ENCODE peak calls at places on chromosomes 12 and 14, in five cellular contexts. J is IMR-90, Z is A549, H is sigmoid colon, U is adrenal gland. C is an unnamed sample.

GRCh38 chr14:76931629-76932402 is 96.7 kb downstream of the IRF2BPL start:
- DNase-seq in J (no peak), H (no peak), U (no peak), Z (no peak), C (peak; percentile 69)

GRCh38 chr14:90760591-90761316 is 55.5 kb downstream of the TTC7B start:
- DNase-seq in J (peak; percentile 33), U (no peak), Z (peak; percentile 52), H (no peak), C (no peak)

GRCh38 chr14:52279405-52279804 is 11.9 kb downstream of the PTGDR start:
- DNase-seq in Z (peak; percentile 12), H (no peak), J (peak; percentile 69), U (no peak), C (no peak)

GRCh38 chr14:95496690-95497241 is 19.7 kb downstream of the SYNE3 start:
- DNase-seq in Z (no peak), H (no peak), U (no peak), J (peak; percentile 67), C (peak; percentile 51)

GRCh38 chr12:111570090-111570961 is 28.8 kb downstream of the ATXN2 start:
- DNase-seq in H (no peak), J (peak; percentile 92), U (no peak), Z (peak; percentile 52), C (no peak)

GRCh38 chr14:85252011-85252410 is 277.9 kb upstream of the FLRT2 start:
- DNase-seq in U (no peak), H (no peak), J (peak; percentile 65), Z (no peak), C (no peak)

GRCh38 chr14:75418779-75419768 is 8.7 kb upstream of the JDP2 start:
- DNase-seq in Z (no peak), J (no peak), H (no peak), U (no peak), C (peak; percentile 82)

GRCh38 chr14:51472881-51473280 is 178.8 kb upstream of the FRMD6 start:
- DNase-seq in U (no peak), H (no peak), Z (no peak), J (no peak), C (no peak)

GRCh38 chr14:64910847-64911495 is 3.3 kb upstream of the CHURC1 start:
- DNase-seq in H (no peak), J (peak; percentile 55), U (no peak), Z (peak; percentile 30), C (no peak)

GRCh38 chr12:9706081-9706685 is 26.7 kb downstream of the CLECL1 start:
- DNase-seq in H (no peak), J (peak; percentile 20), Z (no peak), U (no peak), C (no peak)

GRCh38 chr12:41055875-41056577 is 132.1 kb upstream of the PDZRN4 start:
- DNase-seq in J (peak; percentile 6), U (no peak), Z (no peak), H (no peak), C (no peak)

GRCh38 chr14:53064461-53064860 is 88.7 kb downstream of the DDHD1 start:
- DNase-seq in J (peak; percentile 7), H (no peak), U (no peak), Z (no peak), C (no peak)

GRCh38 chr14:64702493-64703392 is 1.5 kb upstream of the PLEKHG3 start:
- DNase-seq in H (peak; percentile 64), Z (no peak), J (no peak), U (no peak), C (peak; percentile 94)

GRCh38 chr12:2691001-2691339 is 103.8 kb upstream of the FKBP4 start:
- DNase-seq in J (peak; percentile 7), U (no peak), Z (no peak), H (no peak), C (peak; percentile 17)

GRCh38 chr12:27119797-27120196 is 37.4 kb upstream of the C12orf71 start:
- DNase-seq in Z (no peak), H (no peak), J (no peak), U (no peak), C (no peak)

GRCh38 chr12:26334621-26335124 is 139.3 kb downstream of the SSPN start:
- DNase-seq in U (peak; percentile 36), Z (no peak), J (no peak), H (no peak), C (no peak)

GRCh38 chr12:43578782-43579181 is 26.8 kb upstream of the ADAMTS20 start:
- DNase-seq in Z (no peak), U (no peak), J (peak; percentile 23), H (no peak), C (no peak)

GRCh38 chr12:104506691-104507401 is 50.1 kb downstream of the CHST11 start:
- DNase-seq in U (no peak), Z (no peak), J (no peak), H (no peak), C (peak; percentile 12)

GRCh38 chr14:31122098-31122611 is 85.4 kb downstream of the HECTD1 start:
- DNase-seq in U (no peak), J (peak; percentile 23), Z (no peak), H (no peak), C (peak; percentile 13)

GRCh38 chr14:73976150-73976549 is 26.0 kb downstream of the COQ6 start:
- DNase-seq in Z (no peak), U (no peak), J (no peak), H (no peak), C (no peak)

GRCh38 chr14:59435987-59436386 is 29.2 kb downstream of the GPR135 start:
- DNase-seq in H (no peak), J (no peak), U (no peak), Z (no peak), C (no peak)

GRCh38 chr12:32918890-32919791 is 22.6 kb upstream of the PKP2 start:
- DNase-seq in U (no peak), Z (no peak), H (no peak), J (peak; percentile 27), C (peak; percentile 7)

DNA sequence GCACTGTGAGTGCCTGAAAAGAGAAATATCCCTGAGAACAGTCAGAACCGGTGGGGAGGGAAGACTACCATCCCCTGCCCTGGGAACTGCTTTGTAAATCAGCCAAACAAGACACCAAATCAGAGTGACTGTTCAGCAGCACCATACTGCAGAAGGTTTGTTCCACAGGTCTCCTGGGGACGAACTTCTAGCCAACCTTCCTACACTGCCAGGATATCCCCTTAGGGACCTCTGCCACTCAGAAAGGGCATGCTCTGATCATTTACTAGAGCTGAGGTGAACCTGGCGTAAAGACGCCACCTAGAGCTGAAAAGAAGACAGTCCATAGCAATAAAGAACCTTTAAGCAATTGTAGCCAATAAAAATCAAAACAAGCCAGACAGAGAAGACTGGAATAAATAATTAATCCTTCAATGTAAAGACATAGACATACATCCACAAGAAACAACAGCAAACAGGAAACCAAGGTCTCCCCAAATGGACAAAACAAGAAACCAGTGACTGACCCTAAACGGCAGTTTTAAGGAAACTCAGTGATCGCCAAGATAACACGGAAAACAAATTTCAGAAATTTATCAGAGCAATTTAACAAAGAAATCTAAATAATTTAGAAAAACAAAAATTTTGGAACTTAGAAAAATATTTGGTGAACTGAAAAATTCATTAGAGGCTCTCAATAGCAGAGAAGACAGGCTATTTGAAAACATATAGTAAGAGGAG is 228.1 kb upstream of the AMIGO2 start:
- DNase-seq in H (no peak), Z (peak; percentile 49), U (peak; percentile 46), J (peak; percentile 73), C (peak; percentile 44)
- TF ChIP-seq CTCF in H (peak; percentile 29), Z (peak; percentile 77), U (peak; percentile 71), J (peak; percentile 80), C (peak; percentile 64)

GRCh38 chr12:121465921-121466799 is 66.2 kb downstream of the RNF34 start:
- DNase-seq in U (no peak), J (no peak), H (no peak), Z (peak; percentile 43), C (no peak)

GRCh38 chr12:121464331-121464730 is 64.4 kb downstream of the RNF34 start:
- DNase-seq in J (no peak), H (no peak), U (no peak), Z (no peak), C (no peak)

GRCh38 chr12:121468451-121468850 is 68.5 kb downstream of the RNF34 start:
- DNase-seq in J (peak; percentile 15), H (no peak), Z (no peak), U (no peak), C (no peak)

GRCh38 chr12:121467638-121468403 is 67.9 kb downstream of the RNF34 start:
- DNase-seq in J (no peak), H (peak; percentile 78), U (peak; percentile 59), Z (peak; percentile 25), C (peak; percentile 71)

DNA sequence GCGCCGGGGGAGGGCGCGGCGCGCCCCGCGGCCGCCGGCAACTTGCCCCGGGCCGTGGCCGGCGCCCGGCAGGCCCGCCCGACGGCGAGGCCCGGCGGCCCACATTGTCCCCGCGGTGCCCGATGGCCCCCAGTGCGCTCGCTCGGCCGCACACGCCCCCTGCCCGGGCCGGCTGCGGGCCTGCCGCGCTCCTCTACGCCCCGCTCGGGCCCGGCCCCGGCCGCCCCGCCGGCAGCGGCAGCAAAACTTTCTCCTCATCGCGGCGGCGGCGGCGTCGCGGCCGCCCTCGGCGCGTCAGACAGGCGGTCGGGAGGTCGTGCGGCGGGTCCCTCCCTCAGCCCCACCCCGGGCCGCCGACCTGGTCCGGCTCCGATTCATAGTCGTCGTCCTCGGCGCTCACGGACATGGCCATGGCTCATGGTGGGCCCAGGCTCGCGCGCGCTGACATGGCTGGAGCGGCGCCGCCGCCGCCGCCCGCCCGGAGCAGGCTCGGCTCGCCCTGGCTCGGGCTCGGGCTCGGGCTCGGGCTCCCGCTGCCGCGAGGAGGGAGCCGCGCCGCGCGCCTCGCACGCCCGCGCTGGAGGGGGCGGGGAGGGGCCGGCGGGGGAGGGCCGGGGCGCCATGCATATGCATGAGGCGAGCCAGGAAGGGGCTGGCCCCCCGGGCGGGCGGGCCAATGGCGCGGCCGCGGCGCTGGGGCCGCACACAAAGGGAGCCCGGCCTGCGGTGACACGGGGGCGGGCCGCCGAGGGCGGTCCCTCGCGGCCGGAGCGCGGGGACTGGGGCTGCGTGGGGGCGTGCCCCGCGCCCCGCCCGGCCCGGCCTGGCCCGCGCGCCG is 67.1 kb downstream of the RNF34 start:
- DNase-seq in J (peak; percentile 82), U (peak; percentile 86), H (peak; percentile 93), Z (peak; percentile 83), C (peak; percentile 92)
- TF ChIP-seq POLR2A in J (peak; percentile 65), U (peak; percentile 29), H (no peak), Z (peak; percentile 65), C (peak; percentile 51)

DNA sequence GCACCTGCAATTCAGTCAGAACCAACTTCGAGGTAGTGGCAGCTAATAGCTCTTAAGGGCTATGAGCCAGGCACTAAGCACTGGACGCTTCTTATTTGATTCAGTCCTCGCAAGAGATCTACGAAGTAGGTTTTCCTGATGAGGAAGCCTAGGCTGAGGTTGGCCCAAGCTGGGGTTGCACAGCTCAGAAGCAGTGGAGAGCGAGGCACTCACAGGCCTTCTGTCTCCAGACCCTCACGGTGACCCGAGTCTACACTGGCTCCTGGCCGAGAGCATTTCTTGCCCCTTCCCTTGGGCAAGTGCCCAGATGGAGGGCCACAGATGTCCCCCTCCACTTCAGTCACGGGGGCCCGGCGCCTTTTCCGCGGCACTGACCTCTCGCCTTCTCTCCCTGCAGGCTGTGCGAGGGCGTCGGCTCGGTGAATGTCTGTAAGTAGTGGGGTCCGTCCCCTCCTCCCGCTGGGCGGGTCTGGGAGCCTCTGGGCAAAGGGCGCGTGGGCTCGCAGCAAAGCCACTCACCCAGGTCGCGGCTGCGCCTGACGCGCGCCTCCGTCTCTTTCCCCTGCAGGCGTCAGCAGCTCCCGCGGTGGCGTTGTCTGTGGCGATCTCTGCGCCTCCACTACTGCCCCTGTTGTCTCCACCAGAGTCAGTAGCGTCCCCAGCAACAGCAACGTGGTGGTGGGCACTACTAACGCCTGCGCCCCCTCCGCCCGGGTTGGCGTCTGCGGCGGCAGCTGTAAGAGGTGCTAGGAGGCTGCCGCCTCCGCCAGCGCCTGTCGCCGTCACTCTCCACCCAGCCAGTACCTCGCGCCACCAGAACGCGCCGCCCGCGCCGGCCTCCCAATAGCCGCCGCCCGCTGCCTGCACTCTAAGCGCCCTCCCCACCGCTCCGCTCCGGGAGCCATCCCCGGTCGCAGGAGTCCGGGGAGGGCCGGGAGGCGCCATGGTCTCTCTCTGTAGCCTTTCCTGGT is 13.1 kb downstream of the KRT83 start:
- DNase-seq in U (no peak), H (peak; percentile 60), J (peak; percentile 11), Z (no peak), C (peak; percentile 86)
- TF ChIP-seq CTCF in U (peak; percentile 14), H (peak; percentile 34), J (peak; percentile 9), Z (no peak), C (peak; percentile 29)

GRCh38 chr12:96193725-96194571 is at the start of gene ELK3:
- DNase-seq in H (peak; percentile 84), J (peak; percentile 72), Z (peak; percentile 56), U (peak; percentile 71), C (peak; percentile 61)
- TF ChIP-seq POLR2A in H (no peak), J (peak; percentile 76), Z (peak; percentile 51), U (peak; percentile 14), C (peak; percentile 37)